ENCODE peak calls at places on chromosomes 6 and 20, in ten cellular contexts. V, K, O, N, U, T, Y, J, B and C are unnamed samples.

GRCh38 chr6:34671801-34672656 is 24.5 kb downstream of the ILRUN start:
- DNase-seq in V (peak), K (no peak), O (no peak), N (no peak), U (peak), T (no peak), Y (peak), J (peak), B (no peak), C (peak)

GRCh38 chr6:113359155-113360140 is 497.7 kb upstream of the MARCKS start:
- DNase-seq in V (no peak), K (no peak), O (peak), N (no peak), U (peak), T (no peak), Y (no peak), J (peak), B (no peak), C (no peak)

GRCh38 chr6:90859612-90860011 is 272.7 kb upstream of the MAP3K7 start:
- DNase-seq in V (no peak), K (no peak), O (no peak), N (no peak), U (no peak), T (no peak), Y (no peak), J (no peak), B (no peak), C (no peak)

GRCh38 chr6:18323935-18324707 is 59.8 kb upstream of the DEK start:
- DNase-seq in V (no peak), K (peak), O (peak), N (no peak), U (peak), T (peak), Y (peak), J (peak), B (peak), C (peak)

GRCh38 chr20:51347871-51348270 is 194.6 kb downstream of the NFATC2 start:
- DNase-seq in V (no peak), K (no peak), O (no peak), N (no peak), U (peak), T (no peak), Y (no peak), J (no peak), B (no peak), C (no peak)

GRCh38 chr6:150008588-150008987 is 16.7 kb downstream of the RAET1L start:
- DNase-seq in V (peak), K (no peak), O (no peak), N (no peak), U (peak), T (no peak), Y (no peak), J (no peak), B (no peak), C (peak)

GRCh38 chr20:10502098-10502526 is 67.0 kb downstream of the SLX4IP start:
- DNase-seq in V (peak), K (no peak), O (no peak), N (no peak), U (peak), T (no peak), Y (no peak), J (no peak), B (no peak), C (no peak)

GRCh38 chr6:151534576-151534975 is 40.8 kb downstream of the CCDC170 start:
- DNase-seq in V (no peak), K (no peak), O (no peak), N (peak), U (no peak), T (no peak), Y (no peak), J (no peak), B (no peak), C (no peak)

GRCh38 chr20:19205999-19206398 is 6.4 kb upstream of the SLC24A3 start:
- DNase-seq in V (peak), K (peak), O (peak), N (no peak), U (peak), T (peak), Y (peak), J (peak), B (peak), C (peak)

GRCh38 chr6:169832247-169832948 is 81.0 kb downstream of the ERMARD start:
- DNase-seq in V (no peak), K (no peak), O (peak), N (no peak), U (peak), T (no peak), Y (no peak), J (no peak), B (no peak), C (peak)

GRCh38 chr20:11216451-11217314 is 542.9 kb upstream of the JAG1 start:
- DNase-seq in V (no peak), K (peak), O (peak), N (no peak), U (no peak), T (peak), Y (no peak), J (peak), B (no peak), C (no peak)

GRCh38 chr6:43817192-43817591 is 47.2 kb downstream of the VEGFA start:
- DNase-seq in V (peak), K (no peak), O (no peak), N (no peak), U (peak), T (peak), Y (no peak), J (peak), B (no peak), C (peak)

GRCh38 chr6:34792605-34793500 is 970 bp downstream of the BLTP3A start:
- DNase-seq in V (peak), K (peak), O (peak), N (no peak), U (peak), T (peak), Y (peak), J (peak), B (peak), C (peak)

GRCh38 chr6:4809999-4810918 is 34.1 kb downstream of the CDYL start:
- DNase-seq in V (no peak), K (peak), O (peak), N (peak), U (peak), T (no peak), Y (no peak), J (peak), B (no peak), C (peak)